ENCODE peak calls at places on chromosomes 6 and 20, in five cellular contexts. P, O, S, E and X are unnamed samples.

GRCh38 chr20:46200582-46201570 is 82.8 kb downstream of the CD40 start:
- DNase-seq in P (no peak), O (no peak), S (no peak), E (no peak), X (no peak)

GRCh38 chr20:51359947-51360346 is 182.6 kb downstream of the NFATC2 start:
- DNase-seq in P (peak), O (no peak), S (no peak), E (no peak), X (no peak)

GRCh38 chr6:150443621-150444020 is 74.8 kb downstream of the IYD start:
- DNase-seq in P (no peak), O (no peak), S (no peak), E (no peak), X (no peak)

GRCh38 chr6:89817481-89817880 is 2.1 kb downstream of the MDN1 start:
- DNase-seq in P (no peak), O (no peak), S (no peak), E (no peak), X (no peak)

GRCh38 chr6:54191460-54191859 is 80.2 kb downstream of the MLIP start:
- DNase-seq in P (peak), O (no peak), S (no peak), E (no peak), X (no peak)

GRCh38 chr20:45097485-45098095 is 3.3 kb downstream of the KCNS1 start:
- DNase-seq in P (no peak), O (peak), S (no peak), E (no peak), X (peak)

GRCh38 chr6:51541847-51542246 is 545.6 kb downstream of the PKHD1 start:
- DNase-seq in P (no peak), O (no peak), S (peak), E (no peak), X (no peak)

GRCh38 chr6:21321076-21321475 is 272.5 kb upstream of the SOX4 start:
- DNase-seq in P (no peak), O (no peak), S (no peak), E (no peak), X (no peak)

GRCh38 chr20:23367770-23368169 is 5.8 kb downstream of the GZF1 start:
- DNase-seq in P (peak), O (no peak), S (no peak), E (no peak), X (no peak)

GRCh38 chr20:47950557-47951283 is 165.4 kb upstream of the SULF2 start:
- DNase-seq in P (no peak), O (no peak), S (no peak), E (no peak), X (no peak)

GRCh38 chr6:138415125-138415524 is 11.1 kb downstream of the HEBP2 start:
- DNase-seq in P (no peak), O (no peak), S (no peak), E (no peak), X (no peak)

GRCh38 chr20:46914789-46915359 is 20.2 kb downstream of the EYA2 start:
- DNase-seq in P (no peak), O (no peak), S (no peak), E (no peak), X (no peak)

GRCh38 chr6:133890941-133891813 is 2.3 kb downstream of the TCF21 start:
- DNase-seq in P (peak), O (peak), S (peak), E (peak), X (peak)

GRCh38 chr6:31541658-31542521 is at the start of gene DDX39B:
- DNase-seq in P (peak), O (peak), S (peak), E (peak), X (peak)

GRCh38 chr20:59866338-59866737 is 67.1 kb downstream of the SYCP2 start:
- DNase-seq in P (no peak), O (no peak), S (no peak), E (no peak), X (no peak)

GRCh38 chr6:169666441-169666840 is 35.4 kb downstream of the WDR27 start:
- DNase-seq in P (no peak), O (no peak), S (no peak), E (no peak), X (no peak)

GRCh38 chr6:115896538-115897129 is 164.1 kb downstream of the FRK start:
- DNase-seq in P (peak), O (no peak), S (peak), E (peak), X (peak)

GRCh38 chr6:37587776-37588744 is 88.4 kb upstream of the CCDC167 start:
- DNase-seq in P (no peak), O (no peak), S (peak), E (no peak), X (peak)

GRCh38 chr6:119333707-119334295 is 15.8 kb downstream of the MAN1A1 start:
- DNase-seq in P (peak), O (no peak), S (peak), E (no peak), X (no peak)

GRCh38 chr6:140002406-140003022 is 628.1 kb upstream of the CITED2 start:
- DNase-seq in P (no peak), O (no peak), S (no peak), E (no peak), X (no peak)

GRCh38 chr6:169933839-169934698 is 182.6 kb downstream of the ERMARD start:
- DNase-seq in P (no peak), O (no peak), S (no peak), E (no peak), X (no peak)

GRCh38 chr20:3560162-3560561 is 89.3 kb downstream of the ATRN start:
- DNase-seq in P (no peak), O (no peak), S (no peak), E (no peak), X (no peak)

GRCh38 chr6:15936503-15936902 is 192.4 kb upstream of the MYLIP start:
- DNase-seq in P (no peak), O (no peak), S (no peak), E (no peak), X (no peak)

GRCh38 chr6:37807656-37808055 is 11.9 kb upstream of the ZFAND3 start:
- DNase-seq in P (no peak), O (no peak), S (peak), E (no peak), X (no peak)

GRCh38 chr6:159134701-159135364 is 34.4 kb upstream of the FNDC1 start:
- DNase-seq in P (peak), O (peak), S (peak), E (peak), X (peak)

GRCh38 chr6:170429457-170429856 is 122.9 kb downstream of the FAM120B start:
- DNase-seq in P (no peak), O (no peak), S (no peak), E (peak), X (peak)

GRCh38 chr20:17966432-17967312 is 1.9 kb downstream of the SNX5 start:
- DNase-seq in P (peak), O (no peak), S (peak), E (peak), X (no peak)

GRCh38 chr6:122953766-122954165 is 42.3 kb upstream of the CLVS2 start:
- DNase-seq in P (no peak), O (no peak), S (no peak), E (no peak), X (no peak)

GRCh38 chr6:146914563-146915483 is 289.4 kb upstream of the STXBP5 start:
- DNase-seq in P (peak), O (no peak), S (no peak), E (no peak), X (no peak)

GRCh38 chr6:41122373-41122772 is 31.8 kb downstream of the TREML1 start:
- DNase-seq in P (peak), O (no peak), S (no peak), E (no peak), X (no peak)

GRCh38 chr20:4962257-4962855 is 39.0 kb downstream of the SLC23A2 start:
- DNase-seq in P (no peak), O (peak), S (no peak), E (no peak), X (no peak)